ENCODE peak calls at places on chromosomes 6 and 20, in six cellular contexts. N, S, P, Z, J and H are unnamed samples.

GRCh38 chr6:95489185-95489863 is 88.0 kb upstream of the MANEA start:
- DNase-seq in N (no peak), S (no peak), P (no peak), Z (no peak), J (no peak), H (no peak)

GRCh38 chr6:153503810-153504209 is 372.7 kb upstream of the RGS17 start:
- DNase-seq in N (no peak), S (no peak), P (peak), Z (no peak), J (peak), H (no peak)

GRCh38 chr6:91273729-91274128 is 686.9 kb upstream of the MAP3K7 start:
- DNase-seq in N (peak), S (no peak), P (peak), Z (no peak), J (no peak), H (no peak)

GRCh38 chr20:63134201-63134612 is 81.7 kb downstream of the YTHDF1 start:
- DNase-seq in N (no peak), S (no peak), P (no peak), Z (no peak), J (no peak), H (peak)

GRCh38 chr20:14478126-14478525 is 140.7 kb upstream of the FLRT3 start:
- DNase-seq in N (no peak), S (no peak), P (no peak), Z (no peak), J (peak), H (no peak)

GRCh38 chr6:24865161-24865560 is 66.4 kb upstream of the ARMH2 start:
- DNase-seq in N (no peak), S (no peak), P (no peak), Z (no peak), J (no peak), H (no peak)

GRCh38 chr20:48606117-48606840 is 221.5 kb downstream of the PREX1 start:
- DNase-seq in N (no peak), S (no peak), P (no peak), Z (no peak), J (no peak), H (no peak)

GRCh38 chr6:95357380-95358025 is 219.8 kb upstream of the MANEA start:
- DNase-seq in N (no peak), S (no peak), P (no peak), Z (no peak), J (no peak), H (no peak)

GRCh38 chr6:138129190-138129589 is 22.0 kb upstream of the PERP start:
- DNase-seq in N (no peak), S (no peak), P (peak), Z (no peak), J (no peak), H (no peak)

GRCh38 chr6:149140137-149140909 is 177.2 kb upstream of the TAB2 start:
- DNase-seq in N (no peak), S (no peak), P (peak), Z (no peak), J (no peak), H (peak)

GRCh38 chr20:32582659-32583580 is 2.2 kb downstream of the NOL4L start:
- DNase-seq in N (no peak), S (no peak), P (no peak), Z (no peak), J (no peak), H (peak)

GRCh38 chr20:34013532-34013931 is 19.8 kb downstream of the RALY start:
- DNase-seq in N (no peak), S (no peak), P (no peak), Z (no peak), J (no peak), H (no peak)

GRCh38 chr20:33933469-33933909 is 60.2 kb upstream of the RALY start:
- DNase-seq in N (peak), S (peak), P (peak), Z (no peak), J (peak), H (peak)

GRCh38 chr6:3355358-3356055 is 96.8 kb downstream of the PSMG4 start:
- DNase-seq in N (peak), S (peak), P (peak), Z (no peak), J (no peak), H (peak)

GRCh38 chr6:92201618-92202017 is 1217.7 kb downstream of the EPHA7 start:
- DNase-seq in N (no peak), S (no peak), P (peak), Z (no peak), J (peak), H (no peak)

GRCh38 chr20:53330744-53331143 is 262.9 kb downstream of the ZNF217 start:
- DNase-seq in N (no peak), S (no peak), P (no peak), Z (no peak), J (no peak), H (no peak)

GRCh38 chr20:25336561-25337422 is 53.8 kb downstream of the ABHD12 start:
- DNase-seq in N (peak), S (peak), P (peak), Z (peak), J (peak), H (no peak)

GRCh38 chr6:19873031-19873430 is 35.9 kb downstream of the ID4 start:
- DNase-seq in N (no peak), S (no peak), P (no peak), Z (no peak), J (peak), H (no peak)
- TF ChIP-seq CTCF in N (no peak), S (peak), P (peak), Z (no peak), J (no peak), H (no peak)

GRCh38 chr20:21693322-21693721 is 12.1 kb upstream of the PAX1 start:
- DNase-seq in N (no peak), S (no peak), P (no peak), Z (no peak), J (peak), H (no peak)
- TF ChIP-seq CTCF in N (no peak), S (peak), P (no peak), Z (no peak), J (peak), H (no peak)

DNA sequence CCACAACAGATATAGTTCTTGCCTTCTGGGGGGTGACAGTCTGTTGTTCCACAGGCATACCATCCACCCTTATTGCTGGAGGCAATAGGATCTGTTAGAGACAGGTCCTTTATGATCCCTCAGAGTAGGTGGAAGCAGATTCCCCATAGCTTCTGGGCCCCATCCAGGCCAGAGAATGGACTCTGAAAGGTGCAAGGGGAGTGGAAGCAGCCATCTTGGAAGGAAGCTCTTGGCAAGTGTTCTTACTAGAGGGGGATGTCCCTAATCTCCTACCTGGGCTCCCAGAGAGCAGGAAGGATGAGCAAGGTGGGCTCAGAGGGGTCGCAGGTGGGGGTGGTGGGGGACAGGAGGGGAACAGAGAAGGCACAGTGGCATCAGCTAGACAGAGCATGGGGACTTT is 33.4 kb downstream of the CEBPB start:
- DNase-seq in N (no peak), S (no peak), P (no peak), Z (no peak), J (no peak), H (no peak)
- TF ChIP-seq CTCF in N (no peak), S (no peak), P (no peak), Z (no peak), J (no peak), H (no peak)

GRCh38 chr6:27684264-27685211 is 211.6 kb upstream of the ZNF184 start:
- DNase-seq in N (peak), S (peak), P (peak), Z (peak), J (peak), H (no peak)

GRCh38 chr6:27679308-27679967 is 206.5 kb upstream of the ZNF184 start:
- DNase-seq in N (no peak), S (no peak), P (peak), Z (no peak), J (no peak), H (no peak)

GRCh38 chr6:27685278-27685677 is 212.4 kb upstream of the ZNF184 start:
- DNase-seq in N (no peak), S (no peak), P (no peak), Z (no peak), J (no peak), H (no peak)

GRCh38 chr6:27678449-27678848 is 205.5 kb upstream of the ZNF184 start:
- DNase-seq in N (no peak), S (no peak), P (no peak), Z (no peak), J (no peak), H (no peak)

DNA sequence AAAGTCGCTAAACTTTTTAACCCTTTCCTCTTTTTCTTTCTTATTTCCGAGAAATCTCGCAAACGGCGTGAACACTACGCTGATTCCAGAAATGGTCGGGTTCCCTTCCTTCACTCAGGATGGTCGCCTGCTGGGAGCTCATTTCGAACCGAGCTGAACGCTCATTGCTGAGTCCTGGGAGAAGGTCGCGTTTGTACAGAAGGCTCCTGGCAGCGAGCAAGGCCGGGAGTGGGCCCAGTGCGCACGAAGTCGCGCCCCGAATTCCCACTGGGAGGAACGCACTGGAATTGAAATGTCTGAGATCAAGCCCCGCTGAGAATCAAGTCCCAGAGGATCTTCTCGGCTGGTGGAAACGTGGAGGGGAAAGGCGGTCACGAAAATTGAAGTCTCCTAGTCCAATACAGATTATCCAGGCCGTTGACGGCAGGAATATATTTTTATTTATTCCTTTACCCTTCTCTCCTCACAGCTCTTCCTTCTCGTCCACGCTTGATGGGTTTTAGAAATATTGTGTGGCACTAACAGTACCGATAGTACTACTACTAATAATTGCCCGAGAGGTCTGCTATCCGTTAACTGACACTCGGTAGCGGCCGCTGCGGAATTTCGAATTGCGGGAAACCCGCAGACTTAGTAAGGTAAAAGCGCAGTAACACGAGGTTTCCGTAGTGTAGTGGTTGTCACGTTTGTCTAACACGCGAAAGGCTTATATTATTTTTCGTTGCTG is 207.2 kb upstream of the ZNF184 start:
- DNase-seq in N (no peak), S (no peak), P (peak), Z (no peak), J (no peak), H (no peak)
- TF ChIP-seq CTCF in N (no peak), S (no peak), P (no peak), Z (no peak), J (no peak), H (no peak)

GRCh38 chr6:14621518-14621917 is 503.9 kb downstream of the CD83 start:
- DNase-seq in N (no peak), S (no peak), P (no peak), Z (no peak), J (peak), H (no peak)

GRCh38 chr6:14622878-14623542 is 505.4 kb downstream of the CD83 start:
- DNase-seq in N (no peak), S (no peak), P (no peak), Z (no peak), J (no peak), H (no peak)

GRCh38 chr6:14622135-14622534 is 504.6 kb downstream of the CD83 start:
- DNase-seq in N (no peak), S (peak), P (peak), Z (no peak), J (no peak), H (no peak)

GRCh38 chr6:14630136-14630535 is 512.6 kb downstream of the CD83 start:
- DNase-seq in N (no peak), S (no peak), P (no peak), Z (no peak), J (no peak), H (no peak)

GRCh38 chr6:14625173-14625895 is 507.8 kb downstream of the CD83 start:
- DNase-seq in N (no peak), S (no peak), P (no peak), Z (no peak), J (no peak), H (no peak)
- TF ChIP-seq CTCF in N (no peak), S (no peak), P (no peak), Z (no peak), J (no peak), H (no peak)

GRCh38 chr20:18276821-18277220 is 11.5 kb upstream of the ZNF133 start:
- DNase-seq in N (peak), S (peak), P (peak), Z (peak), J (peak), H (no peak)
- TF ChIP-seq CTCF in N (peak), S (peak), P (peak), Z (peak), J (peak), H (peak)

GRCh38 chr6:15248451-15249370 is 2.8 kb downstream of the JARID2 start:
- DNase-seq in N (peak), S (peak), P (peak), Z (peak), J (peak), H (peak)
- TF ChIP-seq CTCF in N (no peak), S (no peak), P (peak), Z (peak), J (peak), H (no peak)

GRCh38 chr6:20213271-20213798 is 1.1 kb upstream of the MBOAT1 start:
- DNase-seq in N (no peak), S (no peak), P (peak), Z (no peak), J (no peak), H (no peak)

GRCh38 chr6:20210158-20210557 is 2.1 kb downstream of the MBOAT1 start:
- DNase-seq in N (no peak), S (no peak), P (no peak), Z (no peak), J (no peak), H (no peak)

GRCh38 chr6:20211941-20212391 is 303 bp downstream of the MBOAT1 start:
- DNase-seq in N (peak), S (peak), P (peak), Z (peak), J (peak), H (no peak)

GRCh38 chr6:20211037-20211940 is 980 bp downstream of the MBOAT1 start:
- DNase-seq in N (peak), S (no peak), P (peak), Z (no peak), J (peak), H (no peak)

GRCh38 chr6:20212392-20213111 is at the start of gene MBOAT1:
- DNase-seq in N (peak), S (peak), P (peak), Z (peak), J (peak), H (peak)
- TF ChIP-seq CTCF in N (no peak), S (peak), P (no peak), Z (no peak), J (no peak), H (peak)

DNA sequence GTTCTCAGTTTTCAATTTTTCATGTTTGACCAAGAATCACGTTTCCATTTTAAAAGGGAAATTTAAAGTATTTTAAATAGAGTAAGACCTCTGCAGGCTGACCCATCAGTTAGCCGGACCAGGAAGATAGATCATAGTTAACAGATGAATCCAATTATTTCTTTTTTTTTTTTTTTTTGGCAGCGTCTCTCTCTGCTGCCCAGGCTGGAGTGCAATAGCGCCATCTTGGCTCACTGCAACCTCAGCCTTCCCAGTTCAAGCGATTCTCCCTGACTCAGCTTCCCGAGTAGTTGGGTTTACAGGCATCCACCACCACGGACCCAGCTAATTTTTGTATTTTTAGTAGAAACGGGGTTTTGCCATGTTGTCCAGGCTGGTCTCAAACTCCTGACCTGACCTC is 256.7 kb upstream of the CNR1 start:
- DNase-seq in N (no peak), S (no peak), P (peak), Z (no peak), J (peak), H (no peak)
- TF ChIP-seq CTCF in N (no peak), S (no peak), P (peak), Z (no peak), J (peak), H (no peak)

GRCh38 chr6:8063762-8064637 is at the start of gene BLOC1S5:
- DNase-seq in N (peak), S (peak), P (peak), Z (peak), J (peak), H (peak)
- TF ChIP-seq CTCF in N (no peak), S (no peak), P (no peak), Z (no peak), J (no peak), H (peak)